ENCODE peak calls at places on chromosomes 16 and 17, in six cellular contexts. One of them, this sample, is unnamed.
A peak's percentile ranks its signal among the peaks of the same experiment; 100 is the strongest.

GRCh38 chr17:48153711-48154642 is 46.4 kb downstream of the SNX11 start:
- DNase-seq in HCT116: peak; percentile 45
- DNase-seq in heart left ventricle: no peak
- DNase-seq in effector memory CD4-positive, alpha-beta T cell: no peak
- DNase-seq in psoas muscle: no peak
- DNase-seq in mesendoderm: peak; percentile 71
- DNase-seq in this sample: no peak

GRCh38 chr17:8059131-8059530 is 20.3 kb downstream of the ALOX15B start:
- DNase-seq in effector memory CD4-positive, alpha-beta T cell: no peak
- DNase-seq in heart left ventricle: no peak
- DNase-seq in HCT116: no peak
- DNase-seq in psoas muscle: no peak
- DNase-seq in mesendoderm: no peak
- DNase-seq in this sample: peak; percentile 16

GRCh38 chr17:5694507-5694906 is 110.2 kb upstream of the NLRP1 start:
- DNase-seq in heart left ventricle: no peak
- DNase-seq in mesendoderm: peak; percentile 92
- DNase-seq in psoas muscle: no peak
- DNase-seq in HCT116: no peak
- DNase-seq in effector memory CD4-positive, alpha-beta T cell: no peak
- DNase-seq in this sample: no peak

GRCh38 chr17:43599835-43600234 is 53.7 kb upstream of the ETV4 start:
- DNase-seq in mesendoderm: no peak
- DNase-seq in psoas muscle: no peak
- DNase-seq in effector memory CD4-positive, alpha-beta T cell: no peak
- DNase-seq in heart left ventricle: no peak
- DNase-seq in HCT116: no peak
- DNase-seq in this sample: no peak

GRCh38 chr17:49922095-49922494 is 46.9 kb upstream of the DLX4 start:
- DNase-seq in psoas muscle: no peak
- DNase-seq in HCT116: no peak
- DNase-seq in heart left ventricle: no peak
- DNase-seq in effector memory CD4-positive, alpha-beta T cell: no peak
- DNase-seq in mesendoderm: no peak
- DNase-seq in this sample: no peak

GRCh38 chr17:14737984-14738651 is 437.2 kb downstream of the HS3ST3B1 start:
- DNase-seq in mesendoderm: peak; percentile 57
- DNase-seq in psoas muscle: peak; percentile 82
- DNase-seq in heart left ventricle: peak; percentile 79
- DNase-seq in effector memory CD4-positive, alpha-beta T cell: no peak
- DNase-seq in HCT116: no peak
- DNase-seq in this sample: peak; percentile 78

GRCh38 chr16:2386990-2387389 is 42.3 kb upstream of the CCNF start:
- DNase-seq in heart left ventricle: no peak
- DNase-seq in mesendoderm: peak; percentile 75
- DNase-seq in effector memory CD4-positive, alpha-beta T cell: no peak
- DNase-seq in psoas muscle: no peak
- DNase-seq in HCT116: peak; percentile 3
- DNase-seq in this sample: no peak

GRCh38 chr16:3640632-3641501 is 13.6 kb upstream of the DNASE1 start:
- DNase-seq in effector memory CD4-positive, alpha-beta T cell: no peak
- DNase-seq in heart left ventricle: no peak
- DNase-seq in mesendoderm: no peak
- DNase-seq in psoas muscle: no peak
- DNase-seq in HCT116: no peak
- DNase-seq in this sample: peak; percentile 17

GRCh38 chr17:82376042-82376730 is 4.6 kb downstream of the UTS2R start:
- DNase-seq in psoas muscle: no peak
- DNase-seq in HCT116: no peak
- DNase-seq in heart left ventricle: no peak
- DNase-seq in mesendoderm: no peak
- DNase-seq in effector memory CD4-positive, alpha-beta T cell: no peak
- DNase-seq in this sample: peak; percentile 25

GRCh38 chr17:72677714-72678390 is 414.6 kb downstream of the SLC39A11 start:
- DNase-seq in HCT116: no peak
- DNase-seq in psoas muscle: no peak
- DNase-seq in mesendoderm: no peak
- DNase-seq in effector memory CD4-positive, alpha-beta T cell: no peak
- DNase-seq in heart left ventricle: no peak
- DNase-seq in this sample: peak; percentile 14

GRCh38 chr17:68344701-68345136 is 53.4 kb downstream of the ARSG start:
- DNase-seq in mesendoderm: no peak
- DNase-seq in heart left ventricle: no peak
- DNase-seq in psoas muscle: no peak
- DNase-seq in HCT116: no peak
- DNase-seq in effector memory CD4-positive, alpha-beta T cell: peak; percentile 24
- DNase-seq in this sample: no peak

GRCh38 chr17:45013021-45013997 is 38.1 kb downstream of the DCAKD start:
- DNase-seq in effector memory CD4-positive, alpha-beta T cell: no peak
- DNase-seq in psoas muscle: no peak
- DNase-seq in heart left ventricle: no peak
- DNase-seq in HCT116: no peak
- DNase-seq in mesendoderm: peak; percentile 25
- DNase-seq in this sample: no peak

GRCh38 chr16:12054868-12055267 is 78.3 kb downstream of the SNX29 start:
- DNase-seq in psoas muscle: no peak
- DNase-seq in heart left ventricle: no peak
- DNase-seq in effector memory CD4-positive, alpha-beta T cell: no peak
- DNase-seq in HCT116: no peak
- DNase-seq in mesendoderm: no peak
- DNase-seq in this sample: no peak

GRCh38 chr16:58265480-58266052 is 29.3 kb downstream of the PRSS54 start:
- DNase-seq in heart left ventricle: no peak
- DNase-seq in effector memory CD4-positive, alpha-beta T cell: no peak
- DNase-seq in mesendoderm: no peak
- DNase-seq in psoas muscle: no peak
- DNase-seq in HCT116: no peak
- DNase-seq in this sample: no peak

GRCh38 chr17:35069311-35069710 is 5.8 kb upstream of the RFFL start:
- DNase-seq in psoas muscle: no peak
- DNase-seq in mesendoderm: no peak
- DNase-seq in HCT116: no peak
- DNase-seq in effector memory CD4-positive, alpha-beta T cell: no peak
- DNase-seq in heart left ventricle: no peak
- DNase-seq in this sample: no peak

GRCh38 chr16:70604407-70605283 is 41.7 kb upstream of the IL34 start:
- DNase-seq in effector memory CD4-positive, alpha-beta T cell: no peak
- DNase-seq in psoas muscle: no peak
- DNase-seq in mesendoderm: no peak
- DNase-seq in heart left ventricle: peak; percentile 31
- DNase-seq in HCT116: no peak
- DNase-seq in this sample: no peak

GRCh38 chr17:82267575-82268379 is 5.7 kb downstream of the CSNK1D start:
- DNase-seq in HCT116: no peak
- DNase-seq in heart left ventricle: peak; percentile 95
- DNase-seq in effector memory CD4-positive, alpha-beta T cell: peak; percentile 21
- DNase-seq in mesendoderm: no peak
- DNase-seq in psoas muscle: peak; percentile 97
- DNase-seq in this sample: peak; percentile 94

GRCh38 chr17:17572010-17572785 is 19.3 kb downstream of the PEMT start:
- DNase-seq in psoas muscle: no peak
- DNase-seq in heart left ventricle: no peak
- DNase-seq in HCT116: no peak
- DNase-seq in effector memory CD4-positive, alpha-beta T cell: no peak
- DNase-seq in mesendoderm: no peak
- DNase-seq in this sample: no peak

GRCh38 chr17:74427048-74427762 is 4.7 kb upstream of the GPRC5C start:
- DNase-seq in HCT116: no peak
- DNase-seq in mesendoderm: peak; percentile 43
- DNase-seq in heart left ventricle: no peak
- DNase-seq in effector memory CD4-positive, alpha-beta T cell: no peak
- DNase-seq in psoas muscle: peak; percentile 50
- DNase-seq in this sample: no peak

GRCh38 chr17:19897901-19898300 is 30.2 kb upstream of the ULK2 start:
- DNase-seq in HCT116: peak; percentile 16
- DNase-seq in psoas muscle: no peak
- DNase-seq in effector memory CD4-positive, alpha-beta T cell: no peak
- DNase-seq in heart left ventricle: no peak
- DNase-seq in mesendoderm: peak; percentile 19
- DNase-seq in this sample: no peak

GRCh38 chr17:8628609-8629169 is 1.8 kb downstream of the MYH10 start:
- DNase-seq in effector memory CD4-positive, alpha-beta T cell: no peak
- DNase-seq in psoas muscle: no peak
- DNase-seq in mesendoderm: peak; percentile 45
- DNase-seq in heart left ventricle: no peak
- DNase-seq in HCT116: no peak
- DNase-seq in this sample: no peak

GRCh38 chr16:88759245-88759975 is 25.6 kb downstream of the PIEZO1 start:
- DNase-seq in heart left ventricle: peak; percentile 66
- DNase-seq in HCT116: no peak
- DNase-seq in mesendoderm: peak; percentile 70
- DNase-seq in effector memory CD4-positive, alpha-beta T cell: peak; percentile 43
- DNase-seq in psoas muscle: no peak
- DNase-seq in this sample: peak; percentile 80
- H3K27ac ChIP-seq in heart left ventricle: no peak overlapping the region
- H3K27ac ChIP-seq in HCT116: no peak overlapping the region
- H3K27ac ChIP-seq in mesendoderm: no peak overlapping the region
- H3K27ac ChIP-seq in effector memory CD4-positive, alpha-beta T cell: peak overlapping the region; percentile 48
- H3K27ac ChIP-seq in psoas muscle: no peak overlapping the region
- H3K27ac ChIP-seq in this sample: peak overlapping the region; percentile 51

GRCh38 chr17:2068589-2069051 is 13.7 kb downstream of the HIC1 start:
- DNase-seq in HCT116: no peak
- DNase-seq in mesendoderm: no peak
- DNase-seq in heart left ventricle: no peak
- DNase-seq in psoas muscle: peak; percentile 33
- DNase-seq in effector memory CD4-positive, alpha-beta T cell: no peak
- DNase-seq in this sample: no peak
- H3K36me3 ChIP-seq in HCT116: no peaks in the 10 kb centered on the region
- H3K36me3 ChIP-seq in mesendoderm: no peaks in the 10 kb centered on the region
- H3K36me3 ChIP-seq in heart left ventricle: no peaks in the 10 kb centered on the region
- H3K36me3 ChIP-seq in psoas muscle: no peaks in the 10 kb centered on the region
- H3K36me3 ChIP-seq in effector memory CD4-positive, alpha-beta T cell: peaks cover 58% of the 10 kb centered on the region
- H3K36me3 ChIP-seq in this sample: peaks cover 35% of the 10 kb centered on the region

DNA sequence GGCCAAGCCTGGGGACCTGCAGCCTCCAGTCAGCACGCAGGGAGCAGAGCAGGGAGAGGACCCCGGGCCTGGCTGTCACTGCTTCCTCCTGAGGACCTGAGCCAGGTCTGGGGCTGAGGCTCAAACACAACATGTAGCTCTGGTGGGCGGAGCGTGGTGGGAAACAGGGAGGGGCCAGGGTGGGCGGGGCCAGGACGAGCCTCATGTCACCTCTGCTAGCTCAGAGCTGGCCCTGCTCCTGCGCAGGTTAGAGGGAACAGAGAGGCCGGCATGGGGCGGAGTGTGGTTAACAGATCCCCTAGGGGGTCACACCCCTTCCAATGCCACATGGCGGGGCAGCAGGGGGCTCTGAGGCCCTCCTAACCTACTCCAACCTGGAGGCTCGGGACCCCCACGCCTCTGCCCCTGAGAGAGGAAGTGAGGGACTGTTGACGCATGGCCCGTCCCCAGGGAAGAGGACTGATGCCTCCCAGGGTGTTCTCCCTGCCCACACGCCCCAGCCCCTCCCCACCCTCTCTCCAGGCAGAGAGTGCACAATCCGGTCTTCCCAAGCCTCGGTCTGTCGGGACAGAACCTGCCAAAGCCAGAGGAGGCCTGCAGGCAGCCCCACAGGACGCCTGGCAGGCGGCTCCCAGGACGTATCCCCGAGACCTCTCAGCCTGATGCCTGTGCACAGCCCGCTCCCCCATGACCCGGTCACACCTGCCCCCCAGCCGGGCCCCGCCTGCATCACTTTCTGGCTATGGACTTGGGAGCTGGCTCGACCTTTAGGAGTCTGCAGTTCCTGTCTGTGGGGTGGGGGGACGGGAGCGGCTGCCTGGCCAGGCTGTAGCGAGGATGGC is 15.2 kb downstream of the PIEZO1 start:
- DNase-seq in HCT116: no peak
- DNase-seq in mesendoderm: peak; percentile 93
- DNase-seq in psoas muscle: no peak
- DNase-seq in effector memory CD4-positive, alpha-beta T cell: no peak
- DNase-seq in heart left ventricle: no peak
- DNase-seq in this sample: peak; percentile 82
- H3K27ac ChIP-seq in HCT116: peak overlapping the region; percentile 92
- H3K27ac ChIP-seq in mesendoderm: no peak overlapping the region
- H3K27ac ChIP-seq in psoas muscle: no peak overlapping the region
- H3K27ac ChIP-seq in effector memory CD4-positive, alpha-beta T cell: peak overlapping the region; percentile 4
- H3K27ac ChIP-seq in heart left ventricle: no peak overlapping the region
- H3K27ac ChIP-seq in this sample: peak overlapping the region; percentile 77

DNA sequence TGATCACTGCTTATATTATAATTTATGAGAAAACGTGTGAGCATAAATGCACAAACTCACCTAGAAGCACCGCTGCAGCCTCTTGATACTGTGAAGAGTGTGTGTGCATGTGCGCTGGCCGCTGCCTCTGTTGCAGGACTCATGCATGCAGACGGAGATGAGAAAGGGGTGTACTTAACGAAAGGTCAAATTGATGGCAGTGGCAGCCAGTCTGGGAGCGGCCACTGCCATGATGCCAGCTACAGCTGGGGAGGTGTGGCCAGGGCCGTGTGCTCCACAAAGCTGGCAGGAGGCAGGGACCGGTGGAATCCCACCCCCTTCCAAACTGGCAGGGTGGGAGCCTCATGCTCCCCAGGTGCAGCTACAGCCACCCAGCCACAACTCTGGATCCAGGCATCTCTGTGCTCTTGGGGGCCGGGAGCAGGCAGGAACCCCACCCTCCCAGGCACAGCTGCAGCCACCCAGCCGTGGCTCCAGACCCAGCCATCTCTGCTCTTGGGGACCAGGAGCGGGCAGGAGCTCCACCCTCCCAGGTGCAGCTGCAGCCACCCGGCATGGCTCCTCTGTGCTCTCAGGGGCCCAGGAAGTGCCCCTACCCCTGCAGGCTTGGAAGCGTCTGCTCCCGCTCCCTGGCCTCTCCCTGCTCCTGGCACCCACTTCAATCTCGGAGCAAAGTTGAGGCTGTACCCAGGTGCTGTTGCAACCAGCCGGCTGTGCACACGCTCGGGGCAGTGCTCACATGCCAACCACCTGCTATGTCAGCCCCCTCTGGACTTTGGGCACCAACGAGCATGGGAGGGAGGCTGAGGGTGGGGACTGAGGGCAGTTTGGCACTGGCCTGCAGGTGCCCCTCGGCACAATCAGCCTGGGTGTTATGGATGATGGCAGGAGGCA is 77.5 kb upstream of the CHMP6 start:
- DNase-seq in psoas muscle: no peak
- DNase-seq in mesendoderm: no peak
- DNase-seq in effector memory CD4-positive, alpha-beta T cell: no peak
- DNase-seq in heart left ventricle: no peak
- DNase-seq in HCT116: no peak
- DNase-seq in this sample: no peak
- H3K36me3 ChIP-seq in psoas muscle: peaks cover 2% of the 10 kb centered on the region
- H3K36me3 ChIP-seq in mesendoderm: no peaks in the 10 kb centered on the region
- H3K36me3 ChIP-seq in effector memory CD4-positive, alpha-beta T cell: peaks cover 26% of the 10 kb centered on the region
- H3K36me3 ChIP-seq in heart left ventricle: no peaks in the 10 kb centered on the region
- H3K36me3 ChIP-seq in HCT116: peaks cover 8% of the 10 kb centered on the region
- H3K36me3 ChIP-seq in this sample: peaks cover 47% of the 10 kb centered on the region

GRCh38 chr17:16286009-16286946 is 67.0 kb downstream of the CENPV start:
- DNase-seq in HCT116: peak; percentile 95
- DNase-seq in mesendoderm: peak; percentile 94
- DNase-seq in effector memory CD4-positive, alpha-beta T cell: peak; percentile 60
- DNase-seq in psoas muscle: peak; percentile 78
- DNase-seq in heart left ventricle: peak; percentile 82
- DNase-seq in this sample: peak; percentile 90
- H3K27ac ChIP-seq in HCT116: peak overlapping the region; percentile 97
- H3K27ac ChIP-seq in mesendoderm: peak overlapping the region; percentile 27
- H3K27ac ChIP-seq in effector memory CD4-positive, alpha-beta T cell: peak overlapping the region; percentile 69
- H3K27ac ChIP-seq in psoas muscle: peak overlapping the region; percentile 83
- H3K27ac ChIP-seq in heart left ventricle: peak overlapping the region; percentile 85
- H3K27ac ChIP-seq in this sample: peak overlapping the region; percentile 92

This sample was measured in lower lobe of right lung.